ENCODE peak calls at places on chromosomes 1 and 21, in four cellular contexts. One of them, this sample, is unnamed.

GRCh38 chr1:53957231-53957818 is 11.2 kb downstream of the LRRC42 start:
- DNase-seq in cardiac fibroblast: peak
- DNase-seq in DMS53: peak
- DNase-seq in cerebellar cortex: no peak
- DNase-seq in this sample: no peak

GRCh38 chr1:59013276-59013927 is 229.6 kb upstream of the JUN start:
- DNase-seq in DMS53: no peak
- DNase-seq in cardiac fibroblast: peak
- DNase-seq in cerebellar cortex: no peak
- DNase-seq in this sample: peak

GRCh38 chr1:113804421-113805255 is 7.6 kb downstream of the RSBN1 start:
- DNase-seq in cerebellar cortex: no peak
- DNase-seq in DMS53: peak
- DNase-seq in cardiac fibroblast: peak
- DNase-seq in this sample: no peak

GRCh38 chr21:44911384-44912157 is 9.1 kb downstream of the ITGB2 start:
- DNase-seq in cardiac fibroblast: no peak
- DNase-seq in cerebellar cortex: peak
- DNase-seq in DMS53: peak
- DNase-seq in this sample: no peak

GRCh38 chr1:203368624-203369451 is 17.9 kb upstream of the FMOD start:
- DNase-seq in DMS53: no peak
- DNase-seq in cerebellar cortex: peak
- DNase-seq in cardiac fibroblast: peak
- DNase-seq in this sample: peak

GRCh38 chr1:65924471-65924870 is 131.8 kb downstream of the PDE4B start:
- DNase-seq in cardiac fibroblast: peak
- DNase-seq in DMS53: peak
- DNase-seq in cerebellar cortex: no peak
- DNase-seq in this sample: no peak

GRCh38 chr1:7159116-7159781 is 374.0 kb downstream of the CAMTA1 start:
- DNase-seq in cerebellar cortex: no peak
- DNase-seq in cardiac fibroblast: no peak
- DNase-seq in DMS53: no peak
- DNase-seq in this sample: no peak

GRCh38 chr1:19036701-19037605 is 80.5 kb upstream of the IFFO2 start:
- DNase-seq in cardiac fibroblast: no peak
- DNase-seq in cerebellar cortex: no peak
- DNase-seq in DMS53: no peak
- DNase-seq in this sample: no peak

GRCh38 chr1:111161843-111162242 is 21.8 kb downstream of the CEPT1 start:
- DNase-seq in cerebellar cortex: peak
- DNase-seq in DMS53: peak
- DNase-seq in cardiac fibroblast: no peak
- DNase-seq in this sample: no peak

GRCh38 chr21:32807717-32808380 is 36.3 kb upstream of the PAXBP1 start:
- DNase-seq in cardiac fibroblast: peak
- DNase-seq in DMS53: no peak
- DNase-seq in cerebellar cortex: no peak
- DNase-seq in this sample: no peak

GRCh38 chr1:162396201-162396906 is 14.8 kb downstream of the C1orf226 start:
- DNase-seq in DMS53: no peak
- DNase-seq in cardiac fibroblast: no peak
- DNase-seq in cerebellar cortex: no peak
- DNase-seq in this sample: no peak

GRCh38 chr1:94250341-94250740 is 13.0 kb upstream of the ARHGAP29 start:
- DNase-seq in cerebellar cortex: no peak
- DNase-seq in DMS53: peak
- DNase-seq in cardiac fibroblast: no peak
- DNase-seq in this sample: no peak

GRCh38 chr1:21956720-21957552 is 19.8 kb upstream of the HSPG2 start:
- DNase-seq in DMS53: peak
- DNase-seq in cerebellar cortex: no peak
- DNase-seq in cardiac fibroblast: peak
- DNase-seq in this sample: no peak

GRCh38 chr1:2986549-2987305 is 34.5 kb upstream of the ACTRT2 start:
- DNase-seq in cardiac fibroblast: no peak
- DNase-seq in cerebellar cortex: no peak
- DNase-seq in DMS53: no peak
- DNase-seq in this sample: no peak

GRCh38 chr1:152777510-152778137 is 2.7 kb downstream of the LCE1F start:
- DNase-seq in cerebellar cortex: peak
- DNase-seq in cardiac fibroblast: no peak
- DNase-seq in DMS53: peak
- DNase-seq in this sample: no peak

GRCh38 chr1:200273305-200273704 is 136.5 kb downstream of the ZNF281 start:
- DNase-seq in cerebellar cortex: no peak
- DNase-seq in DMS53: no peak
- DNase-seq in cardiac fibroblast: no peak
- DNase-seq in this sample: no peak

GRCh38 chr1:43367026-43367903 is 546 bp downstream of the ELOVL1 start:
- DNase-seq in cardiac fibroblast: no peak
- DNase-seq in cerebellar cortex: peak
- DNase-seq in DMS53: peak
- DNase-seq in this sample: no peak

GRCh38 chr1:59705849-59706599 is 108.7 kb upstream of the HOOK1 start:
- DNase-seq in cardiac fibroblast: peak
- DNase-seq in cerebellar cortex: no peak
- DNase-seq in DMS53: no peak
- DNase-seq in this sample: no peak

GRCh38 chr1:22751124-22751531 is 40.5 kb downstream of the EPHB2 start:
- DNase-seq in cerebellar cortex: peak
- DNase-seq in DMS53: peak
- DNase-seq in cardiac fibroblast: no peak
- DNase-seq in this sample: no peak

GRCh38 chr1:55275151-55275748 is 60.1 kb upstream of the USP24 start:
- DNase-seq in cerebellar cortex: no peak
- DNase-seq in cardiac fibroblast: peak
- DNase-seq in DMS53: no peak
- DNase-seq in this sample: no peak

GRCh38 chr1:224819861-224820260 is 109.6 kb upstream of the DNAH14 start:
- DNase-seq in cerebellar cortex: no peak
- DNase-seq in DMS53: no peak
- DNase-seq in cardiac fibroblast: no peak
- DNase-seq in this sample: no peak

GRCh38 chr1:158049867-158050266 is 56.4 kb downstream of the KIRREL1 start:
- DNase-seq in cardiac fibroblast: no peak
- DNase-seq in DMS53: no peak
- DNase-seq in cerebellar cortex: no peak
- DNase-seq in this sample: no peak

GRCh38 chr1:22709891-22710687 is 550 bp upstream of the EPHB2 start:
- DNase-seq in DMS53: peak
- DNase-seq in cerebellar cortex: peak
- DNase-seq in cardiac fibroblast: peak
- DNase-seq in this sample: no peak

GRCh38 chr1:32766328-32766972 is 50.7 kb downstream of the YARS1 start:
- DNase-seq in DMS53: no peak
- DNase-seq in cerebellar cortex: no peak
- DNase-seq in cardiac fibroblast: no peak
- DNase-seq in this sample: no peak

GRCh38 chr1:233909195-233909594 is 4.7 kb downstream of the SLC35F3 start:
- DNase-seq in DMS53: peak
- DNase-seq in cardiac fibroblast: peak
- DNase-seq in cerebellar cortex: peak
- DNase-seq in this sample: peak

GRCh38 chr1:181119076-181119989 is 30.8 kb downstream of the IER5 start:
- DNase-seq in DMS53: no peak
- DNase-seq in cardiac fibroblast: no peak
- DNase-seq in cerebellar cortex: no peak
- DNase-seq in this sample: no peak

GRCh38 chr1:201788296-201788695 is 40.7 kb upstream of the IPO9 start:
- DNase-seq in DMS53: no peak
- DNase-seq in cerebellar cortex: no peak
- DNase-seq in cardiac fibroblast: no peak
- DNase-seq in this sample: no peak

GRCh38 chr1:173314656-173315055 is 107.5 kb upstream of the TNFSF4 start:
- DNase-seq in cerebellar cortex: no peak
- DNase-seq in DMS53: no peak
- DNase-seq in cardiac fibroblast: no peak
- DNase-seq in this sample: no peak

GRCh38 chr1:35598895-35599294 is 25.8 kb downstream of the TFAP2E start:
- DNase-seq in DMS53: no peak
- DNase-seq in cardiac fibroblast: no peak
- DNase-seq in cerebellar cortex: no peak
- DNase-seq in this sample: no peak

GRCh38 chr1:36304970-36305914 is 926 bp upstream of the SH3D21 start:
- DNase-seq in DMS53: peak
- DNase-seq in cerebellar cortex: no peak
- DNase-seq in cardiac fibroblast: no peak
- DNase-seq in this sample: no peak

GRCh38 chr1:164308101-164308500 is 250.9 kb upstream of the PBX1 start:
- DNase-seq in DMS53: no peak
- DNase-seq in cerebellar cortex: no peak
- DNase-seq in cardiac fibroblast: no peak
- DNase-seq in this sample: no peak

GRCh38 chr1:81729818-81730217 is 70.9 kb upstream of the ADGRL2 start:
- DNase-seq in cardiac fibroblast: no peak
- DNase-seq in DMS53: no peak
- DNase-seq in cerebellar cortex: no peak
- DNase-seq in this sample: no peak

GRCh38 chr1:80769351-80769750 is 1031.4 kb upstream of the ADGRL2 start:
- DNase-seq in DMS53: no peak
- DNase-seq in cerebellar cortex: no peak
- DNase-seq in cardiac fibroblast: no peak
- DNase-seq in this sample: no peak

GRCh38 chr1:168939131-168939946 is 167.2 kb upstream of the ATP1B1 start:
- DNase-seq in cardiac fibroblast: no peak
- DNase-seq in cerebellar cortex: no peak
- DNase-seq in DMS53: peak
- DNase-seq in this sample: no peak

GRCh38 chr21:33543505-33544129 is 779 bp downstream of the SON start:
- DNase-seq in DMS53: peak
- DNase-seq in cardiac fibroblast: no peak
- DNase-seq in cerebellar cortex: no peak
- DNase-seq in this sample: no peak